ENCODE peak calls at places on chromosomes 13 and 19, in ten cellular contexts. Z is activated naive CD8-positive, alpha-beta T cell treated with anti-CD3 and anti-CD28 coated beads, Interleukin-2, amount 50 U/mL, for 24 hours; M is endothelial cell; V is frontal cortex; L is stimulated activated CD4-positive, alpha-beta T cell treated with anti-CD3 and anti-CD28 coated beads, TNF-alpha, amount 100 ng/mL, for 1 hour; E is hypothalamus; H is fibroblast of the aortic adventitia; R is ascending aorta; D is activated naive CD4-positive, alpha-beta T cell; F is A549. Y is an unnamed sample.

GRCh38 chr19:32674153-32674958 is 624 bp downstream of the ANKRD27 start:
- DNase-seq in Z (no peak), M (peak; percentile 7), V (no peak), L (no peak), E (no peak), H (no peak), R (no peak), D (no peak), F (no peak), Y (no peak)

GRCh38 chr19:16957151-16957662 is 68.4 kb downstream of the F2RL3 start:
- DNase-seq in Z (no peak), M (no peak), V (no peak), L (no peak), E (no peak), H (peak; percentile 52), R (no peak), D (no peak), F (no peak), Y (no peak)

GRCh38 chr19:48635263-48635965 is 1.8 kb downstream of the DBP start:
- DNase-seq in Z (peak; percentile 78), M (peak; percentile 67), V (peak; percentile 80), L (no peak), E (peak; percentile 62), H (no peak), R (peak; percentile 83), D (peak; percentile 57), F (peak; percentile 73), Y (peak; percentile 80)

GRCh38 chr19:35114656-35115537 is 726 bp upstream of the FXYD3 start:
- DNase-seq in Z (peak; percentile 81), M (peak; percentile 80), V (peak; percentile 79), L (peak; percentile 16), E (peak; percentile 78), H (peak; percentile 62), R (peak; percentile 80), D (peak; percentile 45), F (peak; percentile 74), Y (peak; percentile 77)

GRCh38 chr13:75175575-75175974 is 306.4 kb downstream of the TBC1D4 start:
- DNase-seq in Z (no peak), M (no peak), V (no peak), L (no peak), E (no peak), H (no peak), R (no peak), D (no peak), F (no peak), Y (no peak)

GRCh38 chr13:51113186-51113881 is 2.3 kb upstream of the C13orf42 start:
- DNase-seq in Z (no peak), M (no peak), V (no peak), L (no peak), E (no peak), H (no peak), R (no peak), D (no peak), F (no peak), Y (no peak)

GRCh38 chr19:43719918-43720317 is 4.0 kb downstream of the IRGC start:
- DNase-seq in Z (no peak), M (no peak), V (no peak), L (no peak), E (no peak), H (no peak), R (no peak), D (no peak), F (no peak), Y (no peak)

GRCh38 chr19:55442372-55443044 is 592 bp downstream of the SHISA7 start:
- DNase-seq in Z (no peak), M (no peak), V (peak; percentile 79), L (no peak), E (no peak), H (no peak), R (no peak), D (no peak), F (no peak), Y (no peak)

GRCh38 chr19:46466536-46467199 is 4.7 kb downstream of the PNMA8A start:
- DNase-seq in Z (no peak), M (no peak), V (no peak), L (no peak), E (no peak), H (peak; percentile 90), R (peak; percentile 81), D (no peak), F (no peak), Y (peak; percentile 38)

GRCh38 chr13:54394908-54395307 is 1366.3 kb downstream of the OLFM4 start:
- DNase-seq in Z (no peak), M (no peak), V (no peak), L (no peak), E (no peak), H (no peak), R (no peak), D (no peak), F (no peak), Y (no peak)

GRCh38 chr13:102273111-102273510 is 128.7 kb downstream of the FGF14 start:
- DNase-seq in Z (no peak), M (no peak), V (no peak), L (no peak), E (no peak), H (no peak), R (no peak), D (no peak), F (no peak), Y (no peak)